ENCODE peak calls at places on chromosomes 2 and 18, in ten cellular contexts. E is psoas muscle; Y is GM06990; S is IMR-90; W is body of pancreas; O is HCT116; P is bronchial epithelial cell; C is heart right ventricle; F is CD8-positive, alpha-beta T cell; L is heart left ventricle. T is an unnamed sample. For H3K27me3, the result is how much of the 10 kb centered on the place peaks cover.

GRCh38 chr2:99032786-99033185 is 96.8 kb upstream of the CRACDL start:
- DNase-seq in E (no peak), Y (no peak), S (no peak), W (no peak), O (peak), P (peak), C (no peak), F (no peak), L (no peak), T (no peak)

GRCh38 chr2:85255813-85256581 is 71.8 kb downstream of the TGOLN2 start:
- DNase-seq in E (no peak), Y (no peak), S (peak), W (peak), O (no peak), P (peak), C (no peak), F (no peak), L (no peak), T (no peak)

GRCh38 chr2:165239230-165239629 is at the start of gene SCN2A:
- DNase-seq in E (no peak), Y (peak), S (peak), W (peak), O (peak), P (peak), C (no peak), F (no peak), L (no peak), T (no peak)

GRCh38 chr2:232418056-232418455 is 11.4 kb downstream of the ALPG start:
- DNase-seq in E (no peak), Y (no peak), S (no peak), W (no peak), O (no peak), P (no peak), C (no peak), F (no peak), L (no peak), T (no peak)

GRCh38 chr18:9673296-9674251 is 34.5 kb upstream of the RAB31 start:
- DNase-seq in E (no peak), Y (peak), S (peak), W (peak), O (peak), P (peak), C (peak), F (no peak), L (peak), T (no peak)

GRCh38 chr2:8144785-8145184 is 537.1 kb upstream of the ID2 start:
- DNase-seq in E (no peak), Y (no peak), S (peak), W (no peak), O (no peak), P (no peak), C (no peak), F (no peak), L (no peak), T (no peak)

GRCh38 chr2:40401896-40402295 is 50.0 kb downstream of the SLC8A1 start:
- DNase-seq in E (no peak), Y (no peak), S (peak), W (no peak), O (peak), P (peak), C (no peak), F (no peak), L (no peak), T (no peak)

GRCh38 chr2:120305296-120305695 is 40.6 kb upstream of the INHBB start:
- DNase-seq in E (no peak), Y (no peak), S (no peak), W (no peak), O (no peak), P (no peak), C (no peak), F (no peak), L (no peak), T (no peak)

GRCh38 chr2:30894498-30895119 is 87.4 kb upstream of the CAPN13 start:
- DNase-seq in E (no peak), Y (no peak), S (no peak), W (no peak), O (no peak), P (no peak), C (no peak), F (no peak), L (no peak), T (no peak)

GRCh38 chr2:128304715-128305554 is 13.7 kb downstream of the HS6ST1 start:
- DNase-seq in E (peak), Y (no peak), S (peak), W (peak), O (peak), P (peak), C (peak), F (no peak), L (peak), T (no peak)

GRCh38 chr2:173254659-173255058 is 100.0 kb upstream of the CDCA7 start:
- DNase-seq in E (no peak), Y (no peak), S (no peak), W (no peak), O (no peak), P (peak), C (no peak), F (no peak), L (no peak), T (no peak)

GRCh38 chr2:140580799-140581198 is 1550.0 kb downstream of the LRP1B start:
- DNase-seq in E (no peak), Y (no peak), S (no peak), W (no peak), O (no peak), P (no peak), C (no peak), F (no peak), L (no peak), T (no peak)

GRCh38 chr2:86480105-86480504 is 38.9 kb downstream of the KDM3A start:
- DNase-seq in E (no peak), Y (no peak), S (no peak), W (peak), O (no peak), P (no peak), C (no peak), F (no peak), L (peak), T (no peak)

GRCh38 chr2:223941579-223942277 is 3.4 kb downstream of the WDFY1 start:
- DNase-seq in E (no peak), Y (peak), S (peak), W (no peak), O (no peak), P (peak), C (no peak), F (peak), L (no peak), T (no peak)

GRCh38 chr2:165790461-165790860 is 3.6 kb downstream of the GALNT3 start:
- DNase-seq in E (no peak), Y (no peak), S (peak), W (no peak), O (no peak), P (no peak), C (no peak), F (no peak), L (no peak), T (no peak)

GRCh38 chr2:181462032-181462431 is 4.8 kb downstream of the ITGA4 start:
- DNase-seq in E (no peak), Y (no peak), S (peak), W (no peak), O (no peak), P (no peak), C (no peak), F (no peak), L (no peak), T (no peak)

GRCh38 chr2:74146929-74147728 is 583 bp downstream of the BOLA3 start:
- DNase-seq in E (no peak), Y (peak), S (peak), W (peak), O (no peak), P (peak), C (no peak), F (no peak), L (no peak), T (no peak)

GRCh38 chr2:165778653-165779451 is 15.2 kb downstream of the GALNT3 start:
- DNase-seq in E (no peak), Y (no peak), S (no peak), W (no peak), O (no peak), P (no peak), C (no peak), F (no peak), L (no peak), T (no peak)

GRCh38 chr2:206635016-206635415 is 7.3 kb upstream of the FAM237A start:
- DNase-seq in E (no peak), Y (no peak), S (no peak), W (no peak), O (no peak), P (no peak), C (no peak), F (no peak), L (no peak), T (no peak)

GRCh38 chr2:73776869-73777519 is 2.9 kb downstream of the DUSP11 start:
- DNase-seq in E (no peak), Y (no peak), S (peak), W (no peak), O (no peak), P (peak), C (no peak), F (no peak), L (no peak), T (no peak)

GRCh38 chr2:29213871-29214341 is 98.7 kb downstream of the CLIP4 start:
- DNase-seq in E (no peak), Y (no peak), S (peak), W (no peak), O (no peak), P (peak), C (no peak), F (no peak), L (no peak), T (no peak)

GRCh38 chr18:42038936-42039335 is 83.9 kb downstream of the PIK3C3 start:
- DNase-seq in E (no peak), Y (no peak), S (peak), W (peak), O (no peak), P (peak), C (no peak), F (no peak), L (no peak), T (no peak)

GRCh38 chr18:75797046-75797445 is 369.5 kb upstream of the SMIM21 start:
- DNase-seq in E (no peak), Y (no peak), S (no peak), W (no peak), O (no peak), P (no peak), C (no peak), F (no peak), L (no peak), T (no peak)

GRCh38 chr2:219177594-219178376 is at the start of gene RETREG2:
- DNase-seq in E (peak), Y (peak), S (peak), W (peak), O (peak), P (peak), C (peak), F (peak), L (peak), T (peak)
- TF ChIP-seq CTCF in E (peak), Y (no peak), S (peak), W (peak), O (no peak), P (peak), C (peak), F (no peak), L (no peak), T (peak)

GRCh38 chr2:224944707-224945106 is 97.6 kb downstream of the DOCK10 start:
- DNase-seq in E (no peak), Y (no peak), S (no peak), W (no peak), O (no peak), P (no peak), C (no peak), F (no peak), L (no peak), T (no peak)
- H3K4me3 ChIP-seq in E (no peak), Y (peak), S (no peak), W (no peak), O (no peak), P (no peak), C (no peak), F (peak), L (no peak), T (no peak)

GRCh38 chr2:239768031-239768800 is 256.9 kb downstream of the NDUFA10 start:
- DNase-seq in E (no peak), Y (no peak), S (no peak), W (no peak), O (no peak), P (no peak), C (no peak), F (no peak), L (no peak), T (peak)
- H3K27me3 ChIP-seq in E (under half), Y (under half), S (under half), W (under half), O (under half), P (under half), C (under half), F (under half), L (under half), T (under half)

GRCh38 chr2:189500456-189501160 is 59.3 kb downstream of the WDR75 start:
- DNase-seq in E (no peak), Y (no peak), S (no peak), W (no peak), O (no peak), P (no peak), C (no peak), F (no peak), L (no peak), T (no peak)

GRCh38 chr2:189499137-189499536 is 57.9 kb downstream of the WDR75 start:
- DNase-seq in E (no peak), Y (no peak), S (no peak), W (no peak), O (no peak), P (peak), C (no peak), F (no peak), L (no peak), T (no peak)

GRCh38 chr2:189501487-189501886 is 60.2 kb downstream of the WDR75 start:
- DNase-seq in E (no peak), Y (no peak), S (no peak), W (no peak), O (no peak), P (no peak), C (no peak), F (no peak), L (no peak), T (no peak)

GRCh38 chr2:189492451-189492850 is 51.2 kb downstream of the WDR75 start:
- DNase-seq in E (no peak), Y (no peak), S (peak), W (no peak), O (no peak), P (peak), C (no peak), F (no peak), L (no peak), T (no peak)

DNA sequence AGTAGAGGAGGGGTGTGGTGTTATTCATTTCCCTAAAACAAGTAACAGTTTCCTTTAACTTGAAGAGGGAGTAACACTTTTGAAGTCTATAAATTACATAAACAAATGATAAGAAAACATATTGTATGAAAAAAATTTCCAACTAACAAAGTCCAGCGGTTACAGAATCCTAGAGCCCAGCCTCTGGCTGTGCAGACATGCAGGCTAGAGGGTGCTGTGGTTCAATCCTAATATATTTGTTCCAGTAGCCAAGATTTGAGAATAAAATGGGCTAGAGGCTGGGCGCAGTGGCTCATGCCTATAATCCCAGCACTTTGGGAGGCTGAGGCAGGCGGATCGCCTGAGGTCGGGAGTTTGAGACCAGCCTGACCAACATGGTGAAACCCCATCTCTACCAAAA is 56.9 kb downstream of the WDR75 start:
- DNase-seq in E (no peak), Y (no peak), S (peak), W (no peak), O (no peak), P (no peak), C (no peak), F (no peak), L (peak), T (no peak)
- TF ChIP-seq CTCF in E (peak), Y (no peak), S (no peak), W (no peak), O (no peak), P (no peak), C (no peak), F (no peak), L (no peak), T (no peak)

DNA sequence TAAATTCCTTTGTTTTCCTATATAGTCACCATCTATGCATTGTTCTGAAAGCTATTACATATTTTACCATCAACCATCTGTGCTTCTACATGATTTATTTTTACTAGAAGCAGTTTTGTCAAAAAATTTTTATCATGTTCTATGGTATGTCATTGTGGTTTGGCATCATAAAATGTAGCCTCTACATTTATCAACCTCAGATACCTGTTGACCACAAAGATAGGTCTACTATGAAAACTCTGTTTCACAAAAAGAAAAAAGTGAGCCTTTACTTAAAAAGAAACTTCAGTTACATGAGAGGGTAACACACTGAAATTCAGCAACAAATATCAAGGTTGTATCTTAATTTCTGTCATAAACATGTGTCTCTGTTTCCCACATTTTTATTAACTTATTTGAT is 3.7 kb downstream of the BCL2 start:
- DNase-seq in E (no peak), Y (no peak), S (no peak), W (no peak), O (no peak), P (no peak), C (no peak), F (no peak), L (no peak), T (no peak)
- H3K4me3 ChIP-seq in E (peak), Y (peak), S (no peak), W (no peak), O (no peak), P (no peak), C (no peak), F (peak), L (no peak), T (peak)

GRCh38 chr2:219437141-219437540 is 2.5 kb downstream of the SPEG start:
- DNase-seq in E (peak), Y (no peak), S (no peak), W (no peak), O (no peak), P (no peak), C (no peak), F (no peak), L (peak), T (no peak)

GRCh38 chr2:219439518-219439917 is 4.9 kb downstream of the SPEG start:
- DNase-seq in E (peak), Y (no peak), S (no peak), W (no peak), O (no peak), P (no peak), C (no peak), F (no peak), L (peak), T (no peak)

GRCh38 chr2:219437690-219438089 is 3.0 kb downstream of the SPEG start:
- DNase-seq in E (peak), Y (no peak), S (no peak), W (no peak), O (no peak), P (no peak), C (no peak), F (no peak), L (peak), T (no peak)

GRCh38 chr2:219436491-219436890 is 1.8 kb downstream of the SPEG start:
- DNase-seq in E (peak), Y (no peak), S (no peak), W (no peak), O (no peak), P (no peak), C (no peak), F (no peak), L (peak), T (no peak)

GRCh38 chr2:219438453-219438852 is 3.8 kb downstream of the SPEG start:
- DNase-seq in E (no peak), Y (no peak), S (no peak), W (no peak), O (no peak), P (no peak), C (no peak), F (no peak), L (no peak), T (no peak)
- H3K27me3 ChIP-seq in E (under half), Y (under half), S (under half), W (under half), O (under half), P (under half), C (under half), F (under half), L (under half), T (under half)

DNA sequence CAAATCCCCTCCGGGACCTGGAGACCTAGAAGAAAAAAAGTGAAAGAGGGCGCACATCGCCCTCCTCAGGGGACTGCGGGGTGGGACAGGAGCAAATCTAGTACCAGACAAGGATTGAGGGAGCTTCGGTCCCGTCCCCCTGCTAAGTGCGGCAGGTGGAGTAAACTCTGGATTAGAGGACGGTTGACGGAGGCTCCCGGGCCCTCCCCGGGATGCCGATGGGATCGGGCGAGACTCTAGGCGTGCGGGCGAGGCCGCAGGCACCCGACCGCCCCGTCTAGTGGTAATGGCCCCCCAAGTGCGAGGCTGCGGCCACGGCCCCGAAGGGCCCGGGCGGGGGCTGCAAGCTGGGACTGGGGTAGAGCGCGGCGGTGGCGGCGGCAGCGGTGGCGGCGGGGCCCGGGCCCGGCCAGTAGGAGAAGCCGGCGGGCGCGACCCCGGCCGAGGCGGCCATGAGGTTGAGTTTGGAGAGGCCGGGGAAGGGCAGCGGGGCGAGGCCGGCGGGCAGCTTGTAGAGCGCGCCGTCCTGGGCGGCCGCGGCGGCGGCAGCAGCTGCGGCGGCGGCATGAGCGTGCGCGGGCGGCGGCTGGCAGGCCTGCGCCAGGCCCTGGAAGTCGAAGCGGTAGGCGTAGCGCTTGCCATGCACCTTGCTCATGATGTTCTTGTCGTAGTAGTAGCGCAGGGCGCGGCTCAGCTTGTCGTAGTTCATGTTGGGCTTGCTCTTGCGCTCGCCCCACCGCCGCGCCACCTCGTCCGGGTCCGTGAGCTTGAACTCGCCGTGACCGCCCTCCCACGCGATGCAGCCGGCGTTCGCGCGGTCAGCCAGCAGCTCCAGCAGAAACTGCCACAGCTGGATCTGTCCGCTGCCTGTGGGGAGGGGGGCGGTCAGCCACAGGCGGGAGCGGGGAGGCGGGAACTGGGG is 3.3 kb downstream of the FEV start:
- DNase-seq in E (peak), Y (no peak), S (peak), W (no peak), O (no peak), P (peak), C (no peak), F (no peak), L (peak), T (no peak)
- TF ChIP-seq CTCF in E (no peak), Y (no peak), S (no peak), W (no peak), O (no peak), P (no peak), C (no peak), F (no peak), L (no peak), T (no peak)

GRCh38 chr2:230658877-230659652 is 53.6 kb upstream of the CAB39 start:
- DNase-seq in E (no peak), Y (peak), S (no peak), W (no peak), O (no peak), P (no peak), C (no peak), F (no peak), L (no peak), T (no peak)
- H3K4me3 ChIP-seq in E (no peak), Y (peak), S (no peak), W (no peak), O (no peak), P (no peak), C (no peak), F (peak), L (no peak), T (no peak)

DNA sequence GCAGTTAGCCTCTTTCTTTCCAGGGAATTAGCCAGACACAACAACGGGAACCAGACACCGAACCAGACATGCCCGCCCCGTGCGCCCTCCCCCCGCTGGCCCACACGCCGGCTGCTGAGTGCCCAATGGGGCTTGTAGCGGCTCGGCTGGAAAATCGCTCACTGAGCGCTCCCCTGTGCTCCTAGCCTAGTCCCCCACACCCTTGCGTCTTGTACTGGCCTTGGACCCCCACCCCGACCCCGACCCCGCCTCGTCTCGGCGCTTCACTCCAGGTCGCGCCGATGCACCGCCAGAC is 1.3 kb downstream of the GAD1 start:
- DNase-seq in E (no peak), Y (no peak), S (no peak), W (no peak), O (no peak), P (no peak), C (no peak), F (no peak), L (no peak), T (no peak)
- H3K27me3 ChIP-seq in E (half or more), Y (under half), S (half or more), W (half or more), O (under half), P (half or more), C (half or more), F (half or more), L (half or more), T (half or more)

T was measured in dorsolateral prefrontal cortex.